ENCODE peak calls at places on chromosomes 5 and 9, in five cellular contexts. P is hepatocyte; Y is GM20000; C is activated T-cell treated with anti-CD3 and anti-CD28 coated beads, Interleukin-2, amount 50 U/mL, for 72 hours; U is tibial nerve. D is an unnamed sample.

GRCh38 chr9:76371901-76372300 is 22.3 kb downstream of the RFK start:
- DNase-seq in C (no peak), U (no peak), P (no peak), Y (no peak), D (no peak)

GRCh38 chr9:73869261-73869660 is 627.9 kb upstream of the RORB start:
- DNase-seq in C (peak), Y (peak), P (peak), U (no peak), D (no peak)

GRCh38 chr5:171615201-171616001 is 170.2 kb upstream of the SMIM23 start:
- DNase-seq in Y (no peak), P (peak), U (no peak), C (no peak), D (no peak)

GRCh38 chr5:84403773-84404172 is 19.1 kb upstream of the EDIL3 start:
- DNase-seq in U (no peak), P (no peak), Y (no peak), C (no peak), D (no peak)

GRCh38 chr5:132505641-132506040 is 15.1 kb upstream of the IRF1 start:
- DNase-seq in C (no peak), U (no peak), Y (no peak), P (peak), D (no peak)

GRCh38 chr5:168916266-168916665 is 337.1 kb upstream of the PANK3 start:
- DNase-seq in C (no peak), P (peak), U (peak), Y (no peak), D (no peak)

GRCh38 chr9:4515958-4516375 is 25.7 kb downstream of the SLC1A1 start:
- DNase-seq in U (no peak), Y (no peak), C (no peak), P (no peak), D (no peak)

GRCh38 chr9:131562032-131562959 is 17.0 kb downstream of the PRRT1B start:
- DNase-seq in U (no peak), P (no peak), C (no peak), Y (no peak), D (no peak)

GRCh38 chr5:366541-367357 is 45.2 kb downstream of the AHRR start:
- DNase-seq in U (no peak), C (no peak), Y (no peak), P (no peak), D (no peak)

GRCh38 chr5:6446626-6447309 is 1.9 kb upstream of the UBE2QL1 start:
- DNase-seq in P (no peak), C (no peak), Y (no peak), U (no peak), D (no peak)

GRCh38 chr9:138010861-138011260 is 133.3 kb downstream of the CACNA1B start:
- DNase-seq in U (no peak), C (no peak), Y (no peak), P (no peak), D (no peak)

GRCh38 chr5:145660897-145661650 is 174.1 kb downstream of the PRELID2 start:
- DNase-seq in C (no peak), P (no peak), U (no peak), Y (no peak), D (no peak)

GRCh38 chr5:62785588-62785987 is 207.0 kb downstream of the LRRC70 start:
- DNase-seq in Y (no peak), U (no peak), C (no peak), P (no peak), D (no peak)

GRCh38 chr5:150411245-150411979 is 1.3 kb downstream of the CD74 start:
- DNase-seq in C (peak), U (peak), Y (no peak), P (peak), D (peak)

GRCh38 chr9:126109575-126109974 is 217.1 kb upstream of the MVB12B start:
- DNase-seq in P (no peak), U (no peak), C (no peak), Y (no peak), D (no peak)

GRCh38 chr5:33079548-33079947 is 361.2 kb upstream of the TARS1 start:
- DNase-seq in U (no peak), C (no peak), P (peak), Y (no peak), D (no peak)

GRCh38 chr5:152634596-152634995 is 229.5 kb upstream of the NMUR2 start:
- DNase-seq in P (peak), U (no peak), C (no peak), Y (no peak), D (no peak)

GRCh38 chr5:68033961-68034581 is 181.5 kb upstream of the PIK3R1 start:
- DNase-seq in P (peak), C (no peak), U (no peak), Y (no peak), D (peak)

GRCh38 chr5:139276426-139276825 is 17.1 kb upstream of the MATR3 start:
- DNase-seq in C (no peak), P (no peak), U (no peak), Y (no peak), D (no peak)

GRCh38 chr9:133071484-133072150 is 9.8 kb downstream of the CEL start:
- DNase-seq in C (no peak), P (no peak), U (no peak), Y (no peak), D (no peak)

GRCh38 chr5:125011014-125011413 is 264.6 kb upstream of the ZNF608 start:
- DNase-seq in C (no peak), P (no peak), U (no peak), Y (peak), D (no peak)

GRCh38 chr9:445033-445432 is 230.4 kb downstream of the DOCK8 start:
- DNase-seq in Y (no peak), U (no peak), P (peak), C (no peak), D (no peak)

GRCh38 chr9:106707291-106707690 is 155.7 kb upstream of the ZNF462 start:
- DNase-seq in U (no peak), P (no peak), Y (no peak), C (no peak), D (no peak)

GRCh38 chr5:117681855-117682254 is 1107.2 kb upstream of the SEMA6A start:
- DNase-seq in C (no peak), P (no peak), Y (no peak), U (no peak), D (no peak)

GRCh38 chr5:172528440-172528839 is 74.1 kb upstream of the SH3PXD2B start:
- DNase-seq in P (no peak), C (no peak), Y (no peak), U (no peak), D (no peak)

GRCh38 chr9:125422853-125423252 is 161.2 kb downstream of the GAPVD1 start:
- DNase-seq in Y (no peak), P (no peak), U (no peak), C (no peak), D (no peak)

GRCh38 chr9:98778251-98778650 is 18.1 kb downstream of the ANKS6 start:
- DNase-seq in Y (no peak), P (no peak), C (no peak), U (no peak), D (no peak)

GRCh38 chr5:37435261-37435660 is 56.1 kb downstream of the WDR70 start:
- DNase-seq in Y (no peak), P (no peak), C (no peak), U (no peak), D (no peak)

GRCh38 chr5:23352437-23352836 is 155.0 kb upstream of the PRDM9 start:
- DNase-seq in U (no peak), P (peak), Y (no peak), C (no peak), D (no peak)

GRCh38 chr9:124182741-124183140 is 75.0 kb upstream of the NEK6 start:
- DNase-seq in P (no peak), Y (no peak), C (no peak), U (no peak), D (no peak)

GRCh38 chr5:146940295-146940694 is 61.7 kb upstream of the PPP2R2B start:
- DNase-seq in U (no peak), C (no peak), P (no peak), Y (no peak), D (no peak)

GRCh38 chr9:131927092-131927491 is 152.6 kb downstream of the MED27 start:
- DNase-seq in U (no peak), Y (no peak), P (no peak), C (no peak), D (no peak)

GRCh38 chr5:159917919-159918487 is 1.7 kb downstream of the ADRA1B start:
- DNase-seq in P (no peak), C (no peak), U (no peak), Y (no peak), D (no peak)

GRCh38 chr5:133193794-133194193 is 142.0 kb downstream of the HSPA4 start:
- DNase-seq in P (no peak), C (no peak), Y (no peak), U (no peak), D (no peak)